ENCODE peak calls at places on chromosomes 16 and 17, in four cellular contexts. One of them, this sample, is unnamed.

GRCh38 chr17:266219-266618 is 84.8 kb upstream of the DOC2B start:
- DNase-seq in H9: no peak
- DNase-seq in IMR-90: no peak
- DNase-seq in H1: no peak
- DNase-seq in this sample: no peak

GRCh38 chr16:89137666-89138512 is 33.7 kb upstream of the CDH15 start:
- DNase-seq in H9: no peak
- DNase-seq in IMR-90: no peak
- DNase-seq in H1: no peak
- DNase-seq in this sample: no peak

GRCh38 chr16:54812229-54812628 is 118.4 kb upstream of the IRX5 start:
- DNase-seq in H9: no peak
- DNase-seq in IMR-90: no peak
- DNase-seq in H1: no peak
- DNase-seq in this sample: peak; percentile 11

GRCh38 chr17:77453613-77454559 is 313.1 kb downstream of the SEC14L1 start:
- DNase-seq in H9: no peak
- DNase-seq in IMR-90: no peak
- DNase-seq in H1: no peak
- DNase-seq in this sample: peak; percentile 34

GRCh38 chr17:80195671-80196529 is 24.2 kb downstream of the SGSH start:
- DNase-seq in H9: peak; percentile 76
- DNase-seq in IMR-90: no peak
- DNase-seq in H1: peak; percentile 90
- DNase-seq in this sample: peak; percentile 33

GRCh38 chr17:42000399-42001076 is 16.7 kb downstream of the DNAJC7 start:
- DNase-seq in H9: no peak
- DNase-seq in IMR-90: no peak
- DNase-seq in H1: no peak
- DNase-seq in this sample: no peak

GRCh38 chr17:83136156-83136555 is 56.7 kb downstream of the METRNL start:
- DNase-seq in H9: peak; percentile 57
- DNase-seq in IMR-90: no peak
- DNase-seq in H1: no peak
- DNase-seq in this sample: no peak

GRCh38 chr17:81561494-81561885 is 9.3 kb upstream of the FAAP100 start:
- DNase-seq in H9: no peak
- DNase-seq in IMR-90: peak; percentile 63
- DNase-seq in H1: no peak
- DNase-seq in this sample: no peak

GRCh38 chr17:7496470-7497227 is 12.5 kb downstream of the POLR2A start:
- DNase-seq in H9: no peak
- DNase-seq in IMR-90: no peak
- DNase-seq in H1: no peak
- DNase-seq in this sample: no peak

GRCh38 chr17:79084291-79085153 is 9.9 kb downstream of the ENGASE start:
- DNase-seq in H9: no peak
- DNase-seq in IMR-90: no peak
- DNase-seq in H1: no peak
- DNase-seq in this sample: no peak

GRCh38 chr17:62627219-62627903 is at the start of gene MRC2:
- DNase-seq in H9: peak; percentile 82
- DNase-seq in IMR-90: peak; percentile 82
- DNase-seq in H1: peak; percentile 86
- DNase-seq in this sample: peak; percentile 93

GRCh38 chr17:3990391-3991127 is 26.3 kb upstream of the ATP2A3 start:
- DNase-seq in H9: peak; percentile 22
- DNase-seq in IMR-90: peak; percentile 22
- DNase-seq in H1: no peak
- DNase-seq in this sample: no peak

DNA sequence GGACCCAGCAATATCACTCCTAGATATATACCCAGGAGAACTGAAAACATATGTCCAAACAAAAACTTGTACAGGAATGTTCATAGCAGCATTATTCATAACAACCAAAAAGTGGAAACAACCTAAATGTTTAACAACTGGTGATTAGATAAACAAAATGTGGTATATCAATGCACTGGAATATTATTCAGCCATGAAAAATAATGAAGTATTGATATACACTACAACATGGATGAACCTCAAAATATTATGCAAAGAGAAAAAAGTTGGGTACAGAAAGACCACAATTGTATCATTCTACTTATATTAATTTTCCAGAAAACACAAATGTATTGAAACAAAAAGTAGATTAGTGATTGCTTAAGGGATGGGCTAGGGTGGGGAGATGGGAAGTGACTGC is 498.6 kb downstream of the GRIN2A start:
- DNase-seq in H9: no peak
- DNase-seq in IMR-90: no peak
- DNase-seq in H1: no peak
- DNase-seq in this sample: no peak
- H3K27ac ChIP-seq in H9: no peak overlapping the region
- H3K27ac ChIP-seq in IMR-90: no peak overlapping the region
- H3K27ac ChIP-seq in H1: no peak overlapping the region
- H3K27ac ChIP-seq in this sample: no peak overlapping the region

GRCh38 chr16:56684256-56684925 is 2.1 kb downstream of the MT1X start:
- DNase-seq in H9: no peak
- DNase-seq in IMR-90: no peak
- DNase-seq in H1: no peak
- DNase-seq in this sample: no peak

GRCh38 chr16:56682703-56683397 is 580 bp downstream of the MT1X start:
- DNase-seq in H9: no peak
- DNase-seq in IMR-90: no peak
- DNase-seq in H1: no peak
- DNase-seq in this sample: no peak

GRCh38 chr16:56679813-56680212 is 2.5 kb upstream of the MT1X start:
- DNase-seq in H9: no peak
- DNase-seq in IMR-90: no peak
- DNase-seq in H1: no peak
- DNase-seq in this sample: no peak

GRCh38 chr16:56683424-56684162 is 1.3 kb downstream of the MT1X start:
- DNase-seq in H9: no peak
- DNase-seq in IMR-90: no peak
- DNase-seq in H1: no peak
- DNase-seq in this sample: no peak

DNA sequence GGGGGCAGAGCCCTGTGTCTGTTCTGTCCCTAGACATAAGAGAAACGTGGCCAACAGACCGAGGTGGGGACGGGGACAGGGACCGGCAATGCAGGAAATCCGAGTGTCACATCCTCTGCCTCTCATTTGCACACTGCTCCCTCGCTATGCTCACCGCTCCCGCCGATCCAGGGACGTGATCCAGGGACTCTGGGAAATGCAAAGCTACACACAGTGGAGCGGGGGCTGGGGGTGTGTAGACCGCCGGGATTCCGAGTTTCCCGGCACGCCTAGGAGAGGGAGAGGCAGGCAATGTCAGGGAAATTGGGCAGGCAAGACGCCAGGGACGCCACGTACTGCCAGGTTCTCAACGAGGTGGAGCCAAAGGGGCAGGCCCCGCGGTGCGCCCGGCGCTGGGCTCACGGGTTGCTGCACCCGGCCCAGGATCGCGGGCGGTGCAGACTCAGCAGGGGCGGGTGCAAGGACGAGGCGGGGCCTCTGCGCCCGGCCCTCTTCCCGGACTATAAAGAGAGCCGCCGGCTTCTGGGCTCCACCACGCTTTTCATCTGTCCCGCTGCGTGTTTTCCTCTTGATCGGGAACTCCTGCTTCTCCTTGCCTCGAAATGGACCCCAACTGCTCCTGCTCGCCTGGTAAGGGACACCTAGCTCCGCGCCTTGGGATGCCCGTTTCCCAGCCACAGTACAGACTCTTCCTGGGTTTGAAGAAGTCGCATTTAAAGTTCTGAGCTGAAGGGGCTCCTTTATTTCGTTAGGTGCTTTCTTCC is at the start of gene MT1X:
- DNase-seq in H9: peak; percentile 80
- DNase-seq in IMR-90: peak; percentile 77
- DNase-seq in H1: peak; percentile 76
- DNase-seq in this sample: peak; percentile 91
- H3K23ac ChIP-seq in H9: no peak within 1 kb of the TSS
- H3K23ac ChIP-seq in IMR-90: peak within 1 kb of the TSS; percentile 73
- H3K23ac ChIP-seq in H1: no peak within 1 kb of the TSS
- H3K23ac ChIP-seq in this sample: peak within 1 kb of the TSS; percentile 99

GRCh38 chr16:369275-369865 is 968 bp downstream of the MRPL28 start:
- DNase-seq in H9: no peak
- DNase-seq in IMR-90: no peak
- DNase-seq in H1: peak; percentile 46
- DNase-seq in this sample: no peak

GRCh38 chr16:367333-367903 is 2.9 kb downstream of the MRPL28 start:
- DNase-seq in H9: no peak
- DNase-seq in IMR-90: no peak
- DNase-seq in H1: no peak
- DNase-seq in this sample: no peak

GRCh38 chr16:369866-370436 is 387 bp downstream of the MRPL28 start:
- DNase-seq in H9: no peak
- DNase-seq in IMR-90: no peak
- DNase-seq in H1: peak; percentile 69
- DNase-seq in this sample: peak; percentile 60

GRCh38 chr16:370443-370842 is at the start of gene MRPL28:
- DNase-seq in H9: peak; percentile 94
- DNase-seq in IMR-90: peak; percentile 95
- DNase-seq in H1: peak; percentile 97
- DNase-seq in this sample: peak; percentile 97

GRCh38 chr16:368388-369158 is 1.8 kb downstream of the MRPL28 start:
- DNase-seq in H9: no peak
- DNase-seq in IMR-90: no peak
- DNase-seq in H1: no peak
- DNase-seq in this sample: no peak
- H3K4me1 ChIP-seq in H9: no peaks in the 10 kb centered on the region
- H3K4me1 ChIP-seq in IMR-90: peaks cover 7% of the 10 kb centered on the region
- H3K4me1 ChIP-seq in H1: peaks cover 8% of the 10 kb centered on the region
- H3K4me1 ChIP-seq in this sample: no peaks in the 10 kb centered on the region

GRCh38 chr16:74726056-74726455 is 25.4 kb upstream of the MLKL start:
- DNase-seq in H9: no peak
- DNase-seq in IMR-90: no peak
- DNase-seq in H1: no peak
- DNase-seq in this sample: no peak

GRCh38 chr16:74723224-74723623 is 22.6 kb upstream of the MLKL start:
- DNase-seq in H9: no peak
- DNase-seq in IMR-90: no peak
- DNase-seq in H1: no peak
- DNase-seq in this sample: no peak

GRCh38 chr16:74726736-74727135 is 26.1 kb upstream of the MLKL start:
- DNase-seq in H9: peak; percentile 72
- DNase-seq in IMR-90: no peak
- DNase-seq in H1: peak; percentile 86
- DNase-seq in this sample: peak; percentile 81

GRCh38 chr16:74725641-74726040 is 25.0 kb upstream of the MLKL start:
- DNase-seq in H9: no peak
- DNase-seq in IMR-90: no peak
- DNase-seq in H1: no peak
- DNase-seq in this sample: no peak

DNA sequence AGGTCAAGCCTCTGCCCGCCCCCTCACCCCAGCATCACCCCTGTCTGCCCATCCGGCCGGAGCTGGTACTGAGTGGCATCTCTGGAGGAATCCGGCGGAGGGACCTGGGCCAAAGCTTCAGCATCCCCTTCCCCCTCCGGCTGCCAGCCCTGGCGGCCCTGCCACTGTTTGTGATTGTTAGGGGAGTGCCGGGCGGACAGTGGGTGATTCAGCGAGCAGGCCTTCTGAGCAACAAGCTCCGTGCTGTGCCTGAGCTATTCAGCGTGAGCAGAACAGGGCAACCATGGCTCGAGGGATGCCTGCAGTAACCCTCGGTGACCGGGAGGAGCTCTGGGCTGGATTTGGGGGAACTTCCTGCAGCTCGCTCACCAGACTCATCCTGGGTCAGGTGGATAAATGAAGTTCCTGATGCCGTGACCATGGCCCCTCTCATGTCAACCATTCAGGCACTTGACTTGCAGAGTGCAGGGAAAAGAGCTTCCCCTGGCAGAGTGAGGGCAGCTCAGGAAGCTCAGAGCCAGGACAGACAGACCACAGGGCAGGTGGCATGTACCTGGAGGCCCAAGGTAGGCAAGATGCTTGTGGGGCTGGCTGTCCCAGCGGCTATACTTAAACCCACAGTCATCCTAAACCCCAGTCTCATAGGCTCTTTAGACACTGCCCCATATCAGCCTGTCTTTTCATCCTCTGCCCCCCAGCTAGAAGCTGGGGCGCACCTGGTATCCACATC is 24.3 kb upstream of the MLKL start:
- DNase-seq in H9: peak; percentile 45
- DNase-seq in IMR-90: peak; percentile 82
- DNase-seq in H1: no peak
- DNase-seq in this sample: no peak
- H3K27ac ChIP-seq in H9: no peak overlapping the region
- H3K27ac ChIP-seq in IMR-90: no peak overlapping the region
- H3K27ac ChIP-seq in H1: no peak overlapping the region
- H3K27ac ChIP-seq in this sample: no peak overlapping the region

DNA sequence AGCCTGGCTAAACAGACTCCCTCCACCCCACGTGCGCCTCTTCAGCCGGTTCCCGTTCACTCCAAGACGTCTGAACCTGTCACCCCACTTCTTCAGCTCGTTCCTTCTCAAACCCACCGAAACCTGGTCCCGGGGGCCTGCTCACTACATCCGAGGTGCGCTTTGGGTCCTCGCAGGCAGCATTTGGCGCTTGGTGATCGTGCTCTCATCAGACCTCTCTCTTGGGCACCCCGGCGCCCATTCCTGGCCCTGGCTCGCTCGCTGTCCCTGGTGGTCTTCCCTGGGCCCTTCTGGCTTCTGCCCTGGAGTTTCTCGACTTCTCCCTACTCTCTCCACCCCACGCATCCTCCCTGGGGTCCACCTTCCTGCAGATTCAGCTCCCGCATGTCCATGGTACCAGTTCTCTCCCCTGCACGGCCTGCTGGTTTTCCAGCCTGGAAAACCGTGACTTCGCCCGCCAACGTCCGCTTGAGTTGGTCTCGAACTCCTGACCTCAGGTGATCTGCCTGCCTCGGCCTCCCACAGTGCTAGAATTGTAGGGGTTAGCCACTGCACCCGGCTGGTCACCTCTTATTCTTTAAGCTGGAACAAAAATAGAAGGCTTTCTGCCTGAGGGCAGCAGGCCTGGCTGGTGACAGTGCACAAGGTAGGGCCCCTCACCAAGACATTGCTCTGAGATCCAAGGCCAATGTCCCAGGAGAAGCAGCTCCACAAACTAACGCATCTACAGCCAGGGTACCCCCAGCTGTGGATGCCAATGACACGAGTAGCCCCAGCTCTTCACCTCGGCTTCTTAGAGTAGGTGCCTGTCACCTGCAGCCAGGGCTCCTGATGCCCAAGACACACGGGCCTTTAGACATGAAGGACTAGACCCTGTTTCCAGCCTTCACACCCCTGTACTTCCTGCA is 1.0 kb upstream of the MEAK7 start:
- DNase-seq in H9: no peak
- DNase-seq in IMR-90: no peak
- DNase-seq in H1: no peak
- DNase-seq in this sample: peak; percentile 32
- H3K23ac ChIP-seq in H9: no peak overlapping the region
- H3K23ac ChIP-seq in IMR-90: peak overlapping the region; percentile 1
- H3K23ac ChIP-seq in H1: no peak overlapping the region
- H3K23ac ChIP-seq in this sample: peak overlapping the region; percentile 97

DNA sequence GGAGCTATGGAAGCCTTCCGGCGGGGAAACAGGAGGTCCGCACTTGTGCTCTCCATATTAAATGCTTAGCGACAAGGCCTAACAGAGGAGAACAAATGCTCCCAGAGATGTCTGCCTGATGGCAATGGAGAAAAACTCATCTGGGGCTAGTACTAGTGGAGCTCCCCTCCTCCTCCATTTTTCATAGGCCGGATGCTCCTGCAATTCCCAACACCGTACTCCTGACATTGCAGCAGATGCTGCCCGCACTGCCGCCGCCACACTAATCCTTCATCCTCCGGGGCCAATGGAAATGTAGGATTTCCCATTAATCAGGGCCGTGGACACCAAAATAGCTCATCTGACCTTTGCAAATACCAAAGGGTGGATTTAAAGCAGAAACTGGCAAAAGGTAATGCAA is 27.5 kb downstream of the TOM1L2 start:
- DNase-seq in H9: no peak
- DNase-seq in IMR-90: no peak
- DNase-seq in H1: no peak
- DNase-seq in this sample: no peak
- H3K4me1 ChIP-seq in H9: no peaks in the 10 kb centered on the region
- H3K4me1 ChIP-seq in IMR-90: peaks cover 43% of the 10 kb centered on the region
- H3K4me1 ChIP-seq in H1: peaks cover 15% of the 10 kb centered on the region
- H3K4me1 ChIP-seq in this sample: peaks cover 13% of the 10 kb centered on the region